ENCODE peak calls at places on chromosomes 4 and X, in nine cellular contexts. Z, M, X, I, J, T, Y, A and N are unnamed samples.

GRCh38 chr4:170591076-170591475 is 501.3 kb upstream of the AADAT start:
- DNase-seq in T (no peak), J (no peak), I (no peak), Y (no peak), A (no peak), M (no peak), Z (no peak), X (no peak), N (no peak)

GRCh38 chr4:139587452-139587851 is 31.4 kb upstream of the SETD7 start:
- DNase-seq in Y (no peak), I (no peak), T (no peak), X (no peak), A (no peak), M (no peak), J (no peak), Z (no peak), N (no peak)

GRCh38 chrX:15579778-15580747 is 20.7 kb downstream of the ACE2 start:
- DNase-seq in T (no peak), M (no peak), J (no peak), I (no peak), Z (no peak), A (no peak), X (no peak), Y (no peak), N (no peak)

GRCh38 chr4:2891294-2891693 is 47.6 kb downstream of the ADD1 start:
- DNase-seq in T (no peak), A (no peak), I (peak), X (no peak), M (no peak), Z (no peak), J (peak), Y (no peak), N (no peak)

GRCh38 chr4:84279678-84280077 is 219.4 kb downstream of the NKX6-1 start:
- DNase-seq in T (no peak), I (peak), Z (no peak), J (peak), X (no peak), M (no peak), Y (no peak), A (no peak), N (no peak)

GRCh38 chr4:7390366-7390765 is 44.4 kb downstream of the PSAPL1 start:
- DNase-seq in M (no peak), X (no peak), Z (no peak), I (no peak), J (no peak), T (no peak), Y (no peak), A (no peak), N (peak)

GRCh38 chr4:85445058-85445639 is 29.8 kb upstream of the ARHGAP24 start:
- DNase-seq in X (no peak), A (no peak), I (no peak), Z (no peak), M (no peak), J (no peak), Y (no peak), T (no peak), N (no peak)

GRCh38 chr4:67746797-67747495 is 7.2 kb downstream of the GNRHR start:
- DNase-seq in X (peak), J (peak), I (peak), Y (peak), Z (no peak), M (no peak), A (no peak), T (no peak), N (no peak)

GRCh38 chrX:129632443-129632842 is 22.3 kb downstream of the APLN start:
- DNase-seq in Y (no peak), T (no peak), I (peak), J (peak), X (no peak), A (no peak), M (no peak), Z (no peak), N (no peak)

GRCh38 chr4:148954011-148954749 is 512.0 kb upstream of the NR3C2 start:
- DNase-seq in I (no peak), Y (no peak), M (no peak), X (no peak), T (no peak), A (no peak), Z (no peak), J (no peak), N (no peak)

GRCh38 chr4:141643557-141643956 is 7.2 kb downstream of the IL15 start:
- DNase-seq in A (no peak), I (peak), Z (no peak), Y (no peak), J (peak), M (no peak), T (no peak), X (peak), N (no peak)

GRCh38 chrX:386768-387575 is at the start of gene PPP2R3B:
- DNase-seq in X (peak), I (peak), J (peak), Y (peak), A (no peak), M (peak), T (peak), Z (peak), N (peak)

GRCh38 chr4:26248647-26249046 is 72.2 kb upstream of the RBPJ start:
- DNase-seq in Z (no peak), M (no peak), J (no peak), X (no peak), I (peak), A (no peak), Y (no peak), T (no peak), N (no peak)

GRCh38 chrX:40468033-40468979 is 112.5 kb upstream of the ATP6AP2 start:
- DNase-seq in Y (peak), T (no peak), A (no peak), I (peak), Z (peak), M (peak), J (peak), X (peak), N (no peak)

GRCh38 chrX:24055043-24055356 is 244 bp downstream of the EIF2S3 start:
- DNase-seq in Y (no peak), J (no peak), X (no peak), M (no peak), T (no peak), I (no peak), A (no peak), Z (no peak), N (no peak)

GRCh38 chr4:128427832-128428366 is 140.3 kb upstream of the PGRMC2 start:
- DNase-seq in X (no peak), M (no peak), A (no peak), I (peak), T (no peak), Z (no peak), Y (no peak), J (peak), N (no peak)

GRCh38 chr4:1660948-1661677 is 23.0 kb downstream of the FAM53A start:
- DNase-seq in M (no peak), T (no peak), I (no peak), J (no peak), Z (no peak), X (no peak), A (no peak), Y (no peak), N (no peak)

GRCh38 chr4:2843023-2843908 is at the start of gene ADD1:
- DNase-seq in I (peak), T (peak), M (peak), X (peak), Y (peak), Z (peak), A (peak), J (peak), N (peak)

GRCh38 chr4:122758033-122758432 is 25.5 kb downstream of the BBS12 start:
- DNase-seq in A (no peak), J (peak), Z (no peak), X (peak), Y (peak), M (no peak), I (peak), T (no peak), N (no peak)

GRCh38 chr4:36322921-36323354 is 41.5 kb downstream of the DTHD1 start:
- DNase-seq in I (no peak), J (no peak), X (peak), T (no peak), A (no peak), Y (no peak), Z (no peak), M (peak), N (no peak)

GRCh38 chrX:153766098-153766817 is 2.2 kb downstream of the PLXNB3 start:
- DNase-seq in I (peak), J (peak), X (no peak), T (no peak), M (no peak), Z (peak), Y (peak), A (no peak), N (no peak)

GRCh38 chr4:176400816-176401461 is 81.2 kb downstream of the SPCS3 start:
- DNase-seq in Y (no peak), X (no peak), M (no peak), I (peak), T (no peak), J (no peak), Z (no peak), A (no peak), N (no peak)

GRCh38 chr4:77347341-77347740 is 190.3 kb downstream of the CCNG2 start:
- DNase-seq in X (no peak), A (no peak), M (no peak), I (no peak), J (peak), Z (no peak), Y (no peak), T (no peak), N (no peak)

GRCh38 chr4:152626790-152627189 is 53.0 kb downstream of the TMEM154 start:
- DNase-seq in Y (no peak), I (no peak), T (no peak), X (no peak), Z (no peak), J (no peak), A (no peak), M (no peak), N (no peak)

GRCh38 chrX:88284844-88285243 is 462.2 kb upstream of the CPXCR1 start:
- DNase-seq in A (no peak), X (no peak), Y (no peak), I (no peak), Z (no peak), T (no peak), M (no peak), J (peak), N (no peak)

GRCh38 chr4:21451032-21451431 is 497.5 kb downstream of the KCNIP4 start:
- DNase-seq in Z (no peak), A (no peak), Y (no peak), T (no peak), I (no peak), X (no peak), J (peak), M (no peak), N (no peak)

GRCh38 chr4:98522603-98523395 is 135.6 kb downstream of the TSPAN5 start:
- DNase-seq in T (no peak), M (no peak), Z (no peak), I (peak), J (no peak), X (no peak), Y (no peak), A (no peak), N (no peak)

GRCh38 chr4:141350122-141350904 is 129.6 kb downstream of the ZNF330 start:
- DNase-seq in M (no peak), J (peak), A (no peak), Z (no peak), T (no peak), X (no peak), I (peak), Y (no peak), N (no peak)

GRCh38 chr4:127048371-127049085 is 584.2 kb upstream of the INTU start:
- DNase-seq in I (no peak), X (no peak), Z (no peak), Y (no peak), M (no peak), T (no peak), A (no peak), J (no peak), N (no peak)

GRCh38 chr4:8237256-8237989 is 32.1 kb upstream of the HTRA3 start:
- DNase-seq in Y (no peak), T (no peak), I (no peak), A (no peak), M (no peak), Z (no peak), X (no peak), J (no peak), N (no peak)

GRCh38 chrX:67564475-67564874 is 20.7 kb downstream of the AR start:
- DNase-seq in Z (no peak), Y (no peak), M (no peak), J (no peak), I (no peak), X (no peak), T (no peak), A (no peak), N (no peak)

GRCh38 chrX:63513825-63514574 is 162.9 kb upstream of the SPIN4 start:
- DNase-seq in M (no peak), J (no peak), Y (no peak), Z (no peak), A (no peak), I (peak), T (no peak), X (no peak), N (no peak)

GRCh38 chrX:118971552-118971951 is 2.9 kb upstream of the LONRF3 start:
- DNase-seq in M (no peak), A (no peak), T (no peak), I (no peak), X (no peak), Y (no peak), J (no peak), Z (no peak), N (no peak)